ENCODE peak calls at places on chromosomes 7 and 10, in five cellular contexts. W, H, X, A and Z are unnamed samples.

GRCh38 chr7:47535033-47535703 is 46.7 kb downstream of the TNS3 start:
- DNase-seq in W (no peak), X (peak), H (no peak), A (no peak), Z (peak)

GRCh38 chr7:137880432-137880831 is 33.7 kb upstream of the DGKI start:
- DNase-seq in W (peak), A (no peak), X (no peak), H (no peak), Z (no peak)

GRCh38 chr7:18179058-18179457 is 151.4 kb upstream of the PRPS1L1 start:
- DNase-seq in A (no peak), H (no peak), X (no peak), W (no peak), Z (no peak)

GRCh38 chr10:96765406-96766240 is 45.3 kb upstream of the PIK3AP1 start:
- DNase-seq in A (peak), H (peak), W (peak), X (peak), Z (peak)

GRCh38 chr10:65017523-65017922 is 1496.3 kb downstream of the REEP3 start:
- DNase-seq in W (no peak), X (no peak), H (no peak), A (no peak), Z (no peak)

GRCh38 chr10:9957352-9957751 is 1060.3 kb upstream of the CELF2 start:
- DNase-seq in W (no peak), A (no peak), X (peak), H (no peak), Z (no peak)

GRCh38 chr10:11180228-11180627 is 162.6 kb downstream of the CELF2 start:
- DNase-seq in A (peak), X (no peak), W (no peak), H (no peak), Z (no peak)

GRCh38 chr10:27474741-27475140 is 29.4 kb upstream of the RAB18 start:
- DNase-seq in A (no peak), H (no peak), W (no peak), X (no peak), Z (no peak)